ENCODE peak calls at places on chromosomes 11 and 22, in seven cellular contexts. One of them, this sample, is unnamed.

GRCh38 chr11:112318193-112318592 is 57.5 kb upstream of the PLET1 start:
- DNase-seq in choroid plexus epithelial cell: peak; percentile 97
- DNase-seq in NCI-H446 treated with DMSO at 0.1 percent for 48 hours: peak; percentile 44
- DNase-seq in Daoy: peak; percentile 64
- DNase-seq in NCI-H2081: no peak
- DNase-seq in CD4-positive, alpha-beta memory T cell: no peak
- DNase-seq in NB4: no peak
- DNase-seq in this sample: no peak

GRCh38 chr22:41201146-41201545 is 4.0 kb upstream of the L3MBTL2 start:
- DNase-seq in NB4: no peak
- DNase-seq in choroid plexus epithelial cell: no peak
- DNase-seq in Daoy: no peak
- DNase-seq in CD4-positive, alpha-beta memory T cell: no peak
- DNase-seq in NCI-H2081: no peak
- DNase-seq in NCI-H446 treated with DMSO at 0.1 percent for 48 hours: no peak
- DNase-seq in this sample: no peak

GRCh38 chr11:62713343-62713742 is 5.9 kb downstream of the GNG3 start:
- DNase-seq in CD4-positive, alpha-beta memory T cell: no peak
- DNase-seq in Daoy: no peak
- DNase-seq in choroid plexus epithelial cell: no peak
- DNase-seq in NB4: no peak
- DNase-seq in NCI-H446 treated with DMSO at 0.1 percent for 48 hours: no peak
- DNase-seq in NCI-H2081: no peak
- DNase-seq in this sample: peak; percentile 58

GRCh38 chr11:69634590-69634989 is 6.4 kb upstream of the CCND1 start:
- DNase-seq in NB4: no peak
- DNase-seq in CD4-positive, alpha-beta memory T cell: no peak
- DNase-seq in choroid plexus epithelial cell: no peak
- DNase-seq in NCI-H446 treated with DMSO at 0.1 percent for 48 hours: no peak
- DNase-seq in NCI-H2081: no peak
- DNase-seq in Daoy: no peak
- DNase-seq in this sample: no peak

GRCh38 chr11:113296447-113297205 is 17.8 kb upstream of the TTC12 start:
- DNase-seq in CD4-positive, alpha-beta memory T cell: no peak
- DNase-seq in choroid plexus epithelial cell: peak; percentile 39
- DNase-seq in NB4: no peak
- DNase-seq in NCI-H446 treated with DMSO at 0.1 percent for 48 hours: no peak
- DNase-seq in Daoy: no peak
- DNase-seq in NCI-H2081: no peak
- DNase-seq in this sample: no peak

GRCh38 chr11:134951305-134951700 is 539.3 kb upstream of the B3GAT1 start:
- DNase-seq in NCI-H446 treated with DMSO at 0.1 percent for 48 hours: no peak
- DNase-seq in choroid plexus epithelial cell: peak; percentile 88
- DNase-seq in NB4: no peak
- DNase-seq in CD4-positive, alpha-beta memory T cell: no peak
- DNase-seq in NCI-H2081: no peak
- DNase-seq in Daoy: peak; percentile 76
- DNase-seq in this sample: peak; percentile 79

GRCh38 chr22:39773976-39774539 is 119.5 kb downstream of the ENTHD1 start:
- DNase-seq in choroid plexus epithelial cell: peak; percentile 5
- DNase-seq in NCI-H446 treated with DMSO at 0.1 percent for 48 hours: no peak
- DNase-seq in CD4-positive, alpha-beta memory T cell: peak; percentile 9
- DNase-seq in Daoy: peak; percentile 23
- DNase-seq in NB4: no peak
- DNase-seq in NCI-H2081: no peak
- DNase-seq in this sample: peak; percentile 62

GRCh38 chr11:8787372-8787771 is 104.8 kb downstream of the RPL27A start:
- DNase-seq in CD4-positive, alpha-beta memory T cell: no peak
- DNase-seq in choroid plexus epithelial cell: no peak
- DNase-seq in NB4: no peak
- DNase-seq in NCI-H446 treated with DMSO at 0.1 percent for 48 hours: no peak
- DNase-seq in NCI-H2081: no peak
- DNase-seq in Daoy: no peak
- DNase-seq in this sample: peak; percentile 41

GRCh38 chr11:115653076-115653475 is 148.9 kb upstream of the CADM1 start:
- DNase-seq in choroid plexus epithelial cell: no peak
- DNase-seq in NB4: no peak
- DNase-seq in NCI-H446 treated with DMSO at 0.1 percent for 48 hours: no peak
- DNase-seq in Daoy: peak; percentile 57
- DNase-seq in NCI-H2081: no peak
- DNase-seq in CD4-positive, alpha-beta memory T cell: no peak
- DNase-seq in this sample: no peak

GRCh38 chr22:31337178-31337577 is 9.0 kb downstream of the PATZ1 start:
- DNase-seq in CD4-positive, alpha-beta memory T cell: no peak
- DNase-seq in NCI-H2081: no peak
- DNase-seq in Daoy: no peak
- DNase-seq in NB4: no peak
- DNase-seq in choroid plexus epithelial cell: peak; percentile 31
- DNase-seq in NCI-H446 treated with DMSO at 0.1 percent for 48 hours: no peak
- DNase-seq in this sample: peak; percentile 76

GRCh38 chr11:78432058-78432515 is 14.5 kb upstream of the GAB2 start:
- DNase-seq in NB4: peak; percentile 40
- DNase-seq in Daoy: peak; percentile 9
- DNase-seq in NCI-H446 treated with DMSO at 0.1 percent for 48 hours: no peak
- DNase-seq in choroid plexus epithelial cell: no peak
- DNase-seq in NCI-H2081: no peak
- DNase-seq in CD4-positive, alpha-beta memory T cell: no peak
- DNase-seq in this sample: no peak

GRCh38 chr11:119092880-119093665 is 8.4 kb downstream of the HMBS start:
- DNase-seq in Daoy: no peak
- DNase-seq in choroid plexus epithelial cell: peak; percentile 40
- DNase-seq in NB4: peak; percentile 33
- DNase-seq in CD4-positive, alpha-beta memory T cell: no peak
- DNase-seq in NCI-H2081: peak; percentile 32
- DNase-seq in NCI-H446 treated with DMSO at 0.1 percent for 48 hours: no peak
- DNase-seq in this sample: no peak

GRCh38 chr11:73838443-73839122 is 38.1 kb downstream of the COA4 start:
- DNase-seq in choroid plexus epithelial cell: peak; percentile 81
- DNase-seq in CD4-positive, alpha-beta memory T cell: no peak
- DNase-seq in NB4: no peak
- DNase-seq in NCI-H446 treated with DMSO at 0.1 percent for 48 hours: no peak
- DNase-seq in NCI-H2081: no peak
- DNase-seq in Daoy: no peak
- DNase-seq in this sample: peak; percentile 78

GRCh38 chr11:119605137-119605675 is 123.8 kb downstream of the NECTIN1 start:
- DNase-seq in NCI-H446 treated with DMSO at 0.1 percent for 48 hours: no peak
- DNase-seq in CD4-positive, alpha-beta memory T cell: no peak
- DNase-seq in NCI-H2081: no peak
- DNase-seq in NB4: no peak
- DNase-seq in choroid plexus epithelial cell: no peak
- DNase-seq in Daoy: no peak
- DNase-seq in this sample: no peak

GRCh38 chr11:44596541-44597276 is 31.2 kb downstream of the CD82 start:
- DNase-seq in NCI-H446 treated with DMSO at 0.1 percent for 48 hours: no peak
- DNase-seq in choroid plexus epithelial cell: no peak
- DNase-seq in CD4-positive, alpha-beta memory T cell: peak; percentile 87
- DNase-seq in NCI-H2081: no peak
- DNase-seq in Daoy: peak; percentile 70
- DNase-seq in NB4: peak; percentile 28
- DNase-seq in this sample: no peak

GRCh38 chr11:110092577-110093406 is at the start of gene ZC3H12C:
- DNase-seq in NB4: peak; percentile 84
- DNase-seq in NCI-H446 treated with DMSO at 0.1 percent for 48 hours: peak; percentile 79
- DNase-seq in Daoy: peak; percentile 93
- DNase-seq in CD4-positive, alpha-beta memory T cell: no peak
- DNase-seq in choroid plexus epithelial cell: peak; percentile 92
- DNase-seq in NCI-H2081: peak; percentile 90
- DNase-seq in this sample: peak; percentile 96

GRCh38 chr22:27995801-27996528 is 76.9 kb upstream of the PITPNB start:
- DNase-seq in NCI-H446 treated with DMSO at 0.1 percent for 48 hours: no peak
- DNase-seq in NCI-H2081: no peak
- DNase-seq in NB4: no peak
- DNase-seq in CD4-positive, alpha-beta memory T cell: no peak
- DNase-seq in Daoy: no peak
- DNase-seq in choroid plexus epithelial cell: no peak
- DNase-seq in this sample: peak; percentile 46

GRCh38 chr11:12249590-12250260 is 127.6 kb upstream of the PARVA start:
- DNase-seq in NCI-H446 treated with DMSO at 0.1 percent for 48 hours: no peak
- DNase-seq in CD4-positive, alpha-beta memory T cell: no peak
- DNase-seq in Daoy: no peak
- DNase-seq in choroid plexus epithelial cell: no peak
- DNase-seq in NB4: no peak
- DNase-seq in NCI-H2081: peak; percentile 96
- DNase-seq in this sample: no peak

GRCh38 chr11:78295991-78296930 is 107.5 kb downstream of the USP35 start:
- DNase-seq in choroid plexus epithelial cell: no peak
- DNase-seq in Daoy: peak; percentile 13
- DNase-seq in NCI-H446 treated with DMSO at 0.1 percent for 48 hours: no peak
- DNase-seq in NB4: peak; percentile 60
- DNase-seq in CD4-positive, alpha-beta memory T cell: no peak
- DNase-seq in NCI-H2081: no peak
- DNase-seq in this sample: no peak

GRCh38 chr11:3907590-3907989 is 52.1 kb downstream of the STIM1 start:
- DNase-seq in CD4-positive, alpha-beta memory T cell: no peak
- DNase-seq in Daoy: no peak
- DNase-seq in choroid plexus epithelial cell: no peak
- DNase-seq in NCI-H2081: no peak
- DNase-seq in NB4: no peak
- DNase-seq in NCI-H446 treated with DMSO at 0.1 percent for 48 hours: no peak
- DNase-seq in this sample: no peak

GRCh38 chr11:58027341-58027740 is 3.4 kb upstream of the OR6Q1 start:
- DNase-seq in NCI-H446 treated with DMSO at 0.1 percent for 48 hours: no peak
- DNase-seq in NB4: no peak
- DNase-seq in NCI-H2081: no peak
- DNase-seq in CD4-positive, alpha-beta memory T cell: no peak
- DNase-seq in Daoy: no peak
- DNase-seq in choroid plexus epithelial cell: no peak
- DNase-seq in this sample: no peak

This sample was measured in islet precursor cell.